ENCODE peak calls at places on chromosomes 7 and 10, in six cellular contexts. Z is GM12892, L is GM12891, Q is suprapubic skin, B is HCT116, T is HL-60. S is an unnamed sample.

GRCh38 chr10:77156406-77156879 is 481.2 kb downstream of the KCNMA1 start:
- DNase-seq in L (no peak), Z (no peak), T (no peak), Q (no peak), B (no peak), S (no peak)

GRCh38 chr7:36127075-36127740 is 25.8 kb upstream of the EEPD1 start:
- DNase-seq in Z (no peak), T (no peak), B (no peak), Q (no peak), L (no peak), S (no peak)

GRCh38 chr10:30420774-30421173 is 13.2 kb upstream of the MAP3K8 start:
- DNase-seq in Q (no peak), L (no peak), Z (no peak), T (no peak), B (no peak), S (no peak)

GRCh38 chr10:72814134-72814790 is 79.3 kb upstream of the OIT3 start:
- DNase-seq in L (no peak), T (no peak), Z (no peak), B (no peak), Q (no peak), S (no peak)

GRCh38 chr10:112985701-112986510 is 35.9 kb downstream of the TCF7L2 start:
- DNase-seq in T (peak; percentile 80), Z (no peak), B (no peak), L (no peak), Q (no peak), S (no peak)

GRCh38 chr7:30928254-30928872 is 16.7 kb downstream of the AQP1 start:
- DNase-seq in L (no peak), B (no peak), Z (no peak), T (no peak), Q (peak; percentile 52), S (no peak)

GRCh38 chr7:38382627-38383026 is 109.2 kb upstream of the TARP start:
- DNase-seq in B (no peak), Q (no peak), T (no peak), L (no peak), Z (no peak), S (no peak)

GRCh38 chr7:50533849-50534248 is 31.4 kb downstream of the DDC start:
- DNase-seq in T (no peak), Z (no peak), Q (no peak), L (no peak), B (no peak), S (no peak)

GRCh38 chr7:53602817-53603418 is 567.5 kb downstream of the POM121L12 start:
- DNase-seq in Z (no peak), Q (no peak), L (no peak), B (no peak), T (no peak), S (no peak)

GRCh38 chr7:147136369-147136768 is 1019.8 kb downstream of the CNTNAP2 start:
- DNase-seq in T (no peak), B (no peak), Q (no peak), L (no peak), Z (no peak), S (no peak)

GRCh38 chr7:98156700-98157099 is 50.0 kb downstream of the LMTK2 start:
- DNase-seq in B (no peak), Q (no peak), Z (no peak), T (no peak), L (no peak), S (no peak)

GRCh38 chr7:106122713-106123112 is 10.6 kb upstream of the SYPL1 start:
- DNase-seq in Z (no peak), T (no peak), B (no peak), L (no peak), Q (no peak), S (no peak)

GRCh38 chr7:121084748-121085336 is 96.3 kb downstream of the CPED1 start:
- DNase-seq in B (no peak), Q (no peak), L (no peak), Z (no peak), T (no peak), S (no peak)

GRCh38 chr10:99977916-99978315 is 31.8 kb downstream of the DNMBP start:
- DNase-seq in Q (no peak), B (no peak), T (no peak), Z (no peak), L (no peak), S (no peak)

GRCh38 chr10:119655566-119656001 is 4.4 kb downstream of the BAG3 start:
- DNase-seq in Q (no peak), T (no peak), L (no peak), B (no peak), Z (no peak), S (peak; percentile 67)

GRCh38 chr7:66296001-66296521 is 90.9 kb downstream of the TPST1 start:
- DNase-seq in Q (no peak), Z (no peak), L (no peak), B (no peak), T (peak; percentile 75), S (no peak)

GRCh38 chr7:133009426-133009825 is 72.5 kb downstream of the CHCHD3 start:
- DNase-seq in T (no peak), L (no peak), Z (no peak), B (no peak), Q (no peak), S (no peak)
- TF ChIP-seq POLR2AphosphoS5 in T (no peak), L (no peak), Z (no peak), B (no peak), Q (no peak), S (no peak)

GRCh38 chr7:133344275-133344674 is 91.4 kb downstream of the EXOC4 start:
- DNase-seq in T (no peak), B (no peak), L (no peak), Z (no peak), Q (no peak), S (no peak)

GRCh38 chr7:133349101-133349500 is 96.2 kb downstream of the EXOC4 start:
- DNase-seq in Q (no peak), T (no peak), L (no peak), Z (no peak), B (no peak), S (no peak)

DNA sequence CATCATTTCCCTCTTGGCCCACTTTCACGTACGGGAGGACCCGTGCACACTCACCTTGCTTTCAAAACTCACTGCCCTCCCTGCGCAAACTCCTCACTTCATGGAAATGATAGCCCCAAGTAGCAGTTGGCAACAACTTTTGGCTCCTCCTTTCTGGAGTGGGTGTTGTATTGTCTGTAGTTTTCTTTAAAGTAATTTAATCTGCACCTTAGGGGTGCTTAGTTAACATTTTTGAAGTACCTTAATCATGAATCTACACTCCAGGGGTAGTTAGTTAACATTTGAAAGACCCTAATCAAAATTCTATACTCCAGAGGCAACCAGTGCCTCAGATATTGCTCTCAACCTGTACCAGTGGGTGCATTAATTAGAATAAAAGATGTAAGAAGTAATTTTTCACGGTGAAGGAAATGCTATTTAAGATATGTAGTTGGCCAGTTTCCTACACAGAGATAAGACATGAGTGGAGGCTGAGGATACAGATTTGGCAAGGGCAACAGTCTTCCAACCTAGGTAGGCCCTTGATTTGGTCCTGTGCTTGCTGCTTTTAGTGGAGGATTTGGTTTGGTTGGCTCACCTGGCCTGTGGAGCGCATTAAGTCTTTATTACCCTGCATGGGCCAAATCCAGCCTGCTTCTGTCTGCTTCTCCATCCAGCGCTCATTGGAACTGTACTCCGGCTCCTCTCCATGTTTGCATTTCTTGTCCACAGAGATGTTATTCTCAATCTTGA is 93.0 kb downstream of the EXOC4 start:
- DNase-seq in Z (no peak), B (no peak), T (no peak), Q (no peak), L (no peak), S (no peak)
- TF ChIP-seq POLR2AphosphoS5 in Z (no peak), B (no peak), T (no peak), Q (no peak), L (no peak), S (no peak)

GRCh38 chr10:28207799-28208198 is 95.1 kb downstream of the MPP7 start:
- DNase-seq in B (no peak), Z (no peak), T (no peak), Q (no peak), L (no peak), S (no peak)

GRCh38 chr10:28200804-28201203 is 102.1 kb downstream of the MPP7 start:
- DNase-seq in Z (no peak), T (no peak), L (no peak), B (no peak), Q (no peak), S (no peak)

GRCh38 chr10:28201666-28202400 is 101.0 kb downstream of the MPP7 start:
- DNase-seq in Q (no peak), L (no peak), T (no peak), B (no peak), Z (no peak), S (no peak)

GRCh38 chr10:28202941-28203352 is 99.9 kb downstream of the MPP7 start:
- DNase-seq in L (no peak), T (no peak), B (no peak), Z (no peak), Q (no peak), S (no peak)
- TF ChIP-seq POLR2AphosphoS5 in L (no peak), T (no peak), B (peak; percentile 34), Z (no peak), Q (no peak), S (peak; percentile 23)

GRCh38 chr10:10403762-10404161 is 613.9 kb upstream of the CELF2 start:
- DNase-seq in T (no peak), L (no peak), B (no peak), Z (no peak), Q (no peak), S (no peak)
- TF ChIP-seq POLR2AphosphoS5 in T (no peak), L (no peak), B (no peak), Z (no peak), Q (no peak), S (no peak)

GRCh38 chr10:79444243-79445119 is 943 bp downstream of the ZCCHC24 start:
- DNase-seq in Z (peak; percentile 63), L (peak; percentile 54), T (peak; percentile 54), B (no peak), Q (peak; percentile 89), S (no peak)

GRCh38 chr10:79443338-79444242 is 1.8 kb downstream of the ZCCHC24 start:
- DNase-seq in T (no peak), Z (no peak), L (no peak), Q (peak; percentile 71), B (no peak), S (no peak)

GRCh38 chr10:79446451-79447020 is 1.1 kb upstream of the ZCCHC24 start:
- DNase-seq in T (no peak), Z (no peak), L (no peak), Q (peak; percentile 89), B (no peak), S (peak; percentile 67)

GRCh38 chr10:79445708-79446450 is 455 bp upstream of the ZCCHC24 start:
- DNase-seq in T (peak; percentile 95), Q (peak; percentile 99), B (peak; percentile 92), Z (peak; percentile 95), L (peak; percentile 96), S (peak; percentile 93)

GRCh38 chr10:79445217-79445707 is at the start of gene ZCCHC24:
- DNase-seq in Q (peak; percentile 80), L (peak; percentile 96), T (peak; percentile 46), Z (peak; percentile 54), B (peak; percentile 22), S (peak; percentile 45)
- TF ChIP-seq POLR2AphosphoS5 in Q (no peak), L (no peak), T (no peak), Z (no peak), B (peak; percentile 70), S (no peak)

S was measured in breast epithelium.